ENCODE peak calls at places on chromosomes 2 and 18, in six cellular contexts. M, W, X, N, R and B are unnamed samples.

GRCh38 chr18:77124452-77124922 is 8.1 kb downstream of the MBP start:
- DNase-seq in M (peak; percentile 45), W (peak; percentile 67), X (peak; percentile 30), N (no peak), R (no peak), B (no peak)

GRCh38 chr2:221657821-221658220 is 85.7 kb upstream of the EPHA4 start:
- DNase-seq in M (no peak), W (no peak), X (no peak), N (no peak), R (no peak), B (no peak)

GRCh38 chr2:71004356-71004755 is 9.7 kb upstream of the TEX261 start:
- DNase-seq in M (no peak), W (peak; percentile 3), X (no peak), N (no peak), R (no peak), B (no peak)

GRCh38 chr2:224169847-224170246 is 130.8 kb upstream of the SERPINE2 start:
- DNase-seq in M (no peak), W (no peak), X (no peak), N (no peak), R (no peak), B (no peak)

GRCh38 chr2:95121495-95122196 is at the start of gene MRPS5:
- DNase-seq in M (peak; percentile 88), W (peak; percentile 95), X (peak; percentile 75), N (peak; percentile 55), R (peak; percentile 80), B (peak; percentile 94)

GRCh38 chr2:190344275-190344827 is 962 bp downstream of the INPP1 start:
- DNase-seq in M (no peak), W (peak; percentile 70), X (no peak), N (no peak), R (peak; percentile 73), B (no peak)

GRCh38 chr2:174335605-174336402 is 1.1 kb downstream of the SP9 start:
- DNase-seq in M (no peak), W (no peak), X (peak; percentile 20), N (peak; percentile 11), R (no peak), B (no peak)

GRCh38 chr2:237721828-237722227 is 76.8 kb upstream of the RBM44 start:
- DNase-seq in M (no peak), W (no peak), X (no peak), N (no peak), R (no peak), B (no peak)

GRCh38 chr2:10038716-10039115 is 4.6 kb upstream of the KLF11 start:
- DNase-seq in M (no peak), W (no peak), X (peak; percentile 20), N (no peak), R (no peak), B (no peak)

GRCh38 chr2:110773470-110773921 is 41.1 kb downstream of the ACOXL start:
- DNase-seq in M (no peak), W (no peak), X (no peak), N (no peak), R (peak; percentile 34), B (no peak)

GRCh38 chr2:162926501-162926900 is 87.9 kb upstream of the KCNH7 start:
- DNase-seq in M (no peak), W (no peak), X (peak; percentile 0), N (no peak), R (no peak), B (no peak)

GRCh38 chr2:190840572-190841172 is 39.9 kb upstream of the GLS start:
- DNase-seq in M (no peak), W (no peak), X (no peak), N (no peak), R (no peak), B (no peak)

GRCh38 chr2:171706152-171706803 is 19.0 kb downstream of the DYNC1I2 start:
- DNase-seq in M (no peak), W (no peak), X (peak; percentile 48), N (peak; percentile 60), R (no peak), B (no peak)

GRCh38 chr2:240468300-240469238 is 33.1 kb downstream of the GPC1 start:
- DNase-seq in M (no peak), W (no peak), X (no peak), N (no peak), R (peak; percentile 16), B (no peak)

GRCh38 chr2:130288467-130289403 is 54.0 kb upstream of the IMP4 start:
- DNase-seq in M (no peak), W (no peak), X (peak; percentile 5), N (no peak), R (no peak), B (no peak)

GRCh38 chr2:69742170-69742952 is 427 bp downstream of the ANXA4 start:
- DNase-seq in M (no peak), W (no peak), X (peak; percentile 34), N (no peak), R (no peak), B (no peak)

GRCh38 chr2:141923657-141924056 is 207.2 kb downstream of the LRP1B start:
- DNase-seq in M (no peak), W (no peak), X (peak; percentile 53), N (no peak), R (no peak), B (no peak)

GRCh38 chr2:49664827-49665226 is 510.5 kb upstream of the FSHR start:
- DNase-seq in M (no peak), W (no peak), X (no peak), N (no peak), R (no peak), B (no peak)

GRCh38 chr2:188665196-188665595 is 309.0 kb upstream of the COL3A1 start:
- DNase-seq in M (no peak), W (no peak), X (peak; percentile 63), N (no peak), R (no peak), B (no peak)

GRCh38 chr2:173644146-173644545 is 289.5 kb downstream of the CDCA7 start:
- DNase-seq in M (no peak), W (no peak), X (peak; percentile 78), N (no peak), R (no peak), B (no peak)

GRCh38 chr2:215727507-215728503 is 285.5 kb downstream of the MREG start:
- DNase-seq in M (no peak), W (no peak), X (peak; percentile 72), N (no peak), R (no peak), B (no peak)

GRCh38 chr2:241777686-241778627 is 1.3 kb downstream of the GAL3ST2 start:
- DNase-seq in M (no peak), W (no peak), X (no peak), N (no peak), R (no peak), B (no peak)

GRCh38 chr18:21242141-21243040 is at the start of gene GREB1L:
- DNase-seq in M (peak; percentile 13), W (peak; percentile 55), X (peak; percentile 63), N (peak; percentile 14), R (no peak), B (no peak)

GRCh38 chr2:208783184-208783583 is 376.6 kb downstream of the PTH2R start:
- DNase-seq in M (no peak), W (no peak), X (no peak), N (no peak), R (no peak), B (no peak)

GRCh38 chr18:70781860-70782453 is 493.1 kb downstream of the SOCS6 start:
- DNase-seq in M (peak; percentile 32), W (peak; percentile 31), X (no peak), N (peak; percentile 33), R (no peak), B (peak; percentile 31)

GRCh38 chr2:135052997-135053474 is 944 bp downstream of the RAB3GAP1 start:
- DNase-seq in M (peak; percentile 6), W (peak; percentile 33), X (peak; percentile 37), N (no peak), R (no peak), B (peak; percentile 4)